ENCODE peak calls at places on chromosomes 12 and 14, in six cellular contexts. One of them, this sample, is unnamed.

GRCh38 chr14:50303744-50304471 is 8.1 kb downstream of the L2HGDH start:
- DNase-seq in fibroblast of gingiva: peak
- DNase-seq in central memory CD4-positive, alpha-beta T cell: no peak
- DNase-seq in GM18507: no peak
- DNase-seq in stimulated activated CD8-positive, alpha-beta memory T cell treated with anti-CD3 and anti-CD28 coated beads, Interleukin-15, amount 100 ng/mL, for 24 hours: no peak
- DNase-seq in HS-5: peak
- DNase-seq in this sample: no peak

GRCh38 chr12:49809369-49810158 is 18.6 kb downstream of the NCKAP5L start:
- DNase-seq in GM18507: no peak
- DNase-seq in fibroblast of gingiva: no peak
- DNase-seq in HS-5: no peak
- DNase-seq in central memory CD4-positive, alpha-beta T cell: no peak
- DNase-seq in stimulated activated CD8-positive, alpha-beta memory T cell treated with anti-CD3 and anti-CD28 coated beads, Interleukin-15, amount 100 ng/mL, for 24 hours: no peak
- DNase-seq in this sample: no peak

GRCh38 chr12:78584695-78585094 is 279.9 kb upstream of the SYT1 start:
- DNase-seq in central memory CD4-positive, alpha-beta T cell: no peak
- DNase-seq in HS-5: no peak
- DNase-seq in GM18507: no peak
- DNase-seq in fibroblast of gingiva: no peak
- DNase-seq in stimulated activated CD8-positive, alpha-beta memory T cell treated with anti-CD3 and anti-CD28 coated beads, Interleukin-15, amount 100 ng/mL, for 24 hours: no peak
- DNase-seq in this sample: peak

GRCh38 chr12:119115296-119115905 is 63.3 kb upstream of the HSPB8 start:
- DNase-seq in GM18507: peak
- DNase-seq in HS-5: no peak
- DNase-seq in fibroblast of gingiva: peak
- DNase-seq in stimulated activated CD8-positive, alpha-beta memory T cell treated with anti-CD3 and anti-CD28 coated beads, Interleukin-15, amount 100 ng/mL, for 24 hours: no peak
- DNase-seq in central memory CD4-positive, alpha-beta T cell: no peak
- DNase-seq in this sample: peak

GRCh38 chr14:73786942-73787759 is 64.5 kb upstream of the PTGR2 start:
- DNase-seq in fibroblast of gingiva: peak
- DNase-seq in HS-5: no peak
- DNase-seq in GM18507: no peak
- DNase-seq in stimulated activated CD8-positive, alpha-beta memory T cell treated with anti-CD3 and anti-CD28 coated beads, Interleukin-15, amount 100 ng/mL, for 24 hours: no peak
- DNase-seq in central memory CD4-positive, alpha-beta T cell: peak
- DNase-seq in this sample: peak

GRCh38 chr12:53508534-53509199 is 1.4 kb upstream of the NPFF start:
- DNase-seq in fibroblast of gingiva: peak
- DNase-seq in central memory CD4-positive, alpha-beta T cell: peak
- DNase-seq in HS-5: peak
- DNase-seq in stimulated activated CD8-positive, alpha-beta memory T cell treated with anti-CD3 and anti-CD28 coated beads, Interleukin-15, amount 100 ng/mL, for 24 hours: peak
- DNase-seq in GM18507: peak
- DNase-seq in this sample: peak

GRCh38 chr12:51661836-51662235 is 70.8 kb downstream of the SCN8A start:
- DNase-seq in GM18507: no peak
- DNase-seq in HS-5: no peak
- DNase-seq in central memory CD4-positive, alpha-beta T cell: no peak
- DNase-seq in fibroblast of gingiva: no peak
- DNase-seq in stimulated activated CD8-positive, alpha-beta memory T cell treated with anti-CD3 and anti-CD28 coated beads, Interleukin-15, amount 100 ng/mL, for 24 hours: no peak
- DNase-seq in this sample: no peak

GRCh38 chr12:22467190-22467589 is 77.2 kb downstream of the C2CD5 start:
- DNase-seq in GM18507: no peak
- DNase-seq in stimulated activated CD8-positive, alpha-beta memory T cell treated with anti-CD3 and anti-CD28 coated beads, Interleukin-15, amount 100 ng/mL, for 24 hours: no peak
- DNase-seq in central memory CD4-positive, alpha-beta T cell: no peak
- DNase-seq in HS-5: peak
- DNase-seq in fibroblast of gingiva: peak
- DNase-seq in this sample: no peak

GRCh38 chr14:64758025-64758521 is 53.8 kb downstream of the PLEKHG3 start:
- DNase-seq in GM18507: no peak
- DNase-seq in stimulated activated CD8-positive, alpha-beta memory T cell treated with anti-CD3 and anti-CD28 coated beads, Interleukin-15, amount 100 ng/mL, for 24 hours: no peak
- DNase-seq in fibroblast of gingiva: no peak
- DNase-seq in HS-5: no peak
- DNase-seq in central memory CD4-positive, alpha-beta T cell: peak
- DNase-seq in this sample: no peak

GRCh38 chr12:1050059-1050707 is 59.2 kb downstream of the ERC1 start:
- DNase-seq in central memory CD4-positive, alpha-beta T cell: no peak
- DNase-seq in GM18507: no peak
- DNase-seq in HS-5: no peak
- DNase-seq in stimulated activated CD8-positive, alpha-beta memory T cell treated with anti-CD3 and anti-CD28 coated beads, Interleukin-15, amount 100 ng/mL, for 24 hours: no peak
- DNase-seq in fibroblast of gingiva: no peak
- DNase-seq in this sample: no peak

GRCh38 chr12:47735649-47736048 is 10.4 kb upstream of the ENDOU start:
- DNase-seq in HS-5: no peak
- DNase-seq in stimulated activated CD8-positive, alpha-beta memory T cell treated with anti-CD3 and anti-CD28 coated beads, Interleukin-15, amount 100 ng/mL, for 24 hours: no peak
- DNase-seq in fibroblast of gingiva: no peak
- DNase-seq in central memory CD4-positive, alpha-beta T cell: no peak
- DNase-seq in GM18507: no peak
- DNase-seq in this sample: no peak

GRCh38 chr12:118145113-118145797 is 9.3 kb downstream of the PEBP1 start:
- DNase-seq in GM18507: no peak
- DNase-seq in central memory CD4-positive, alpha-beta T cell: no peak
- DNase-seq in fibroblast of gingiva: no peak
- DNase-seq in stimulated activated CD8-positive, alpha-beta memory T cell treated with anti-CD3 and anti-CD28 coated beads, Interleukin-15, amount 100 ng/mL, for 24 hours: no peak
- DNase-seq in HS-5: no peak
- DNase-seq in this sample: no peak

GRCh38 chr14:95054346-95055280 is 102.7 kb downstream of the DICER1 start:
- DNase-seq in GM18507: no peak
- DNase-seq in stimulated activated CD8-positive, alpha-beta memory T cell treated with anti-CD3 and anti-CD28 coated beads, Interleukin-15, amount 100 ng/mL, for 24 hours: no peak
- DNase-seq in HS-5: no peak
- DNase-seq in fibroblast of gingiva: no peak
- DNase-seq in central memory CD4-positive, alpha-beta T cell: no peak
- DNase-seq in this sample: no peak

GRCh38 chr12:121811434-121812319 is 7.9 kb downstream of the SETD1B start:
- DNase-seq in stimulated activated CD8-positive, alpha-beta memory T cell treated with anti-CD3 and anti-CD28 coated beads, Interleukin-15, amount 100 ng/mL, for 24 hours: peak
- DNase-seq in fibroblast of gingiva: peak
- DNase-seq in GM18507: peak
- DNase-seq in central memory CD4-positive, alpha-beta T cell: peak
- DNase-seq in HS-5: no peak
- DNase-seq in this sample: peak

GRCh38 chr12:38399711-38400205 is 83.2 kb downstream of the ALG10B start:
- DNase-seq in central memory CD4-positive, alpha-beta T cell: no peak
- DNase-seq in stimulated activated CD8-positive, alpha-beta memory T cell treated with anti-CD3 and anti-CD28 coated beads, Interleukin-15, amount 100 ng/mL, for 24 hours: no peak
- DNase-seq in GM18507: no peak
- DNase-seq in HS-5: no peak
- DNase-seq in fibroblast of gingiva: no peak
- DNase-seq in this sample: no peak

GRCh38 chr14:20805485-20805884 is 2.8 kb upstream of the RNASE1 start:
- DNase-seq in stimulated activated CD8-positive, alpha-beta memory T cell treated with anti-CD3 and anti-CD28 coated beads, Interleukin-15, amount 100 ng/mL, for 24 hours: no peak
- DNase-seq in GM18507: no peak
- DNase-seq in fibroblast of gingiva: no peak
- DNase-seq in central memory CD4-positive, alpha-beta T cell: no peak
- DNase-seq in HS-5: no peak
- DNase-seq in this sample: no peak

GRCh38 chr12:21678959-21679358 is 21.3 kb upstream of the LDHB start:
- DNase-seq in stimulated activated CD8-positive, alpha-beta memory T cell treated with anti-CD3 and anti-CD28 coated beads, Interleukin-15, amount 100 ng/mL, for 24 hours: no peak
- DNase-seq in HS-5: no peak
- DNase-seq in fibroblast of gingiva: no peak
- DNase-seq in GM18507: no peak
- DNase-seq in central memory CD4-positive, alpha-beta T cell: no peak
- DNase-seq in this sample: no peak

GRCh38 chr14:98886982-98887381 is 385.0 kb downstream of the BCL11B start:
- DNase-seq in GM18507: no peak
- DNase-seq in HS-5: no peak
- DNase-seq in fibroblast of gingiva: no peak
- DNase-seq in central memory CD4-positive, alpha-beta T cell: no peak
- DNase-seq in stimulated activated CD8-positive, alpha-beta memory T cell treated with anti-CD3 and anti-CD28 coated beads, Interleukin-15, amount 100 ng/mL, for 24 hours: no peak
- DNase-seq in this sample: peak

GRCh38 chr14:30607156-30607780 is 14.9 kb upstream of the SCFD1 start:
- DNase-seq in stimulated activated CD8-positive, alpha-beta memory T cell treated with anti-CD3 and anti-CD28 coated beads, Interleukin-15, amount 100 ng/mL, for 24 hours: no peak
- DNase-seq in GM18507: no peak
- DNase-seq in central memory CD4-positive, alpha-beta T cell: no peak
- DNase-seq in HS-5: no peak
- DNase-seq in fibroblast of gingiva: no peak
- DNase-seq in this sample: no peak

GRCh38 chr14:102182901-102183619 is 43.4 kb downstream of the WDR20 start:
- DNase-seq in HS-5: no peak
- DNase-seq in fibroblast of gingiva: peak
- DNase-seq in central memory CD4-positive, alpha-beta T cell: no peak
- DNase-seq in GM18507: no peak
- DNase-seq in stimulated activated CD8-positive, alpha-beta memory T cell treated with anti-CD3 and anti-CD28 coated beads, Interleukin-15, amount 100 ng/mL, for 24 hours: no peak
- DNase-seq in this sample: no peak

GRCh38 chr12:105231396-105231795 is 4.6 kb downstream of the APPL2 start:
- DNase-seq in stimulated activated CD8-positive, alpha-beta memory T cell treated with anti-CD3 and anti-CD28 coated beads, Interleukin-15, amount 100 ng/mL, for 24 hours: no peak
- DNase-seq in HS-5: no peak
- DNase-seq in central memory CD4-positive, alpha-beta T cell: no peak
- DNase-seq in GM18507: no peak
- DNase-seq in fibroblast of gingiva: no peak
- DNase-seq in this sample: no peak

GRCh38 chr12:6229823-6230222 is 29.6 kb downstream of the CD9 start:
- DNase-seq in fibroblast of gingiva: peak
- DNase-seq in HS-5: no peak
- DNase-seq in stimulated activated CD8-positive, alpha-beta memory T cell treated with anti-CD3 and anti-CD28 coated beads, Interleukin-15, amount 100 ng/mL, for 24 hours: no peak
- DNase-seq in GM18507: no peak
- DNase-seq in central memory CD4-positive, alpha-beta T cell: no peak
- DNase-seq in this sample: no peak

GRCh38 chr14:38391334-38391733 is 135.4 kb upstream of the CLEC14A start:
- DNase-seq in central memory CD4-positive, alpha-beta T cell: no peak
- DNase-seq in fibroblast of gingiva: peak
- DNase-seq in HS-5: no peak
- DNase-seq in stimulated activated CD8-positive, alpha-beta memory T cell treated with anti-CD3 and anti-CD28 coated beads, Interleukin-15, amount 100 ng/mL, for 24 hours: no peak
- DNase-seq in GM18507: no peak
- DNase-seq in this sample: no peak

GRCh38 chr12:114215766-114216165 is 190.2 kb downstream of the TBX5 start:
- DNase-seq in stimulated activated CD8-positive, alpha-beta memory T cell treated with anti-CD3 and anti-CD28 coated beads, Interleukin-15, amount 100 ng/mL, for 24 hours: no peak
- DNase-seq in central memory CD4-positive, alpha-beta T cell: no peak
- DNase-seq in GM18507: no peak
- DNase-seq in HS-5: no peak
- DNase-seq in fibroblast of gingiva: no peak
- DNase-seq in this sample: no peak

GRCh38 chr12:130916251-130916911 is 37.3 kb upstream of the ADGRD1 start:
- DNase-seq in GM18507: peak
- DNase-seq in HS-5: no peak
- DNase-seq in fibroblast of gingiva: peak
- DNase-seq in central memory CD4-positive, alpha-beta T cell: no peak
- DNase-seq in stimulated activated CD8-positive, alpha-beta memory T cell treated with anti-CD3 and anti-CD28 coated beads, Interleukin-15, amount 100 ng/mL, for 24 hours: no peak
- DNase-seq in this sample: no peak